ENCODE peak calls at places on chromosome 13, in seven cellular contexts. D is frontal cortex; O is amniotic epithelial cell; V is fibroblast of the conjunctiva; K is A549; W is pancreas; I is stimulated activated CD4-positive, alpha-beta T cell treated with anti-CD3 and anti-CD28 coated beads, Interleukin-15, amount 100 ng/mL, for 1 hour. L is an unnamed sample.

GRCh38 chr13:70613295-70613694 is 505.0 kb upstream of the KLHL1 start:
- DNase-seq in O (no peak), V (peak; percentile 4), I (no peak), K (no peak), D (no peak), W (no peak), L (no peak)

GRCh38 chr13:71477735-71478134 is 389.3 kb downstream of the DACH1 start:
- DNase-seq in V (no peak), W (no peak), I (no peak), K (no peak), O (no peak), D (no peak), L (no peak)

GRCh38 chr13:26074706-26075105 is 22.9 kb upstream of the SHISA2 start:
- DNase-seq in I (no peak), W (no peak), D (no peak), K (peak; percentile 12), O (peak; percentile 44), V (no peak), L (no peak)

GRCh38 chr13:47896546-47896945 is 104.5 kb downstream of the SUCLA2 start:
- DNase-seq in O (no peak), I (no peak), K (no peak), D (no peak), V (no peak), W (no peak), L (no peak)

GRCh38 chr13:95382411-95382810 is 81.2 kb upstream of the ABCC4 start:
- DNase-seq in D (no peak), K (no peak), I (no peak), W (no peak), V (no peak), O (no peak), L (no peak)

GRCh38 chr13:112444001-112444311 is 67.8 kb downstream of the SPACA7 start:
- DNase-seq in W (peak; percentile 80), D (peak; percentile 76), I (no peak), O (peak; percentile 20), K (peak; percentile 50), V (peak; percentile 33), L (no peak)

GRCh38 chr13:28540612-28541011 is 45.7 kb upstream of the FLT1 start:
- DNase-seq in W (no peak), V (no peak), I (no peak), O (no peak), D (no peak), K (no peak), L (no peak)

GRCh38 chr13:40230833-40231266 is 435.6 kb downstream of the FOXO1 start:
- DNase-seq in K (no peak), D (no peak), I (no peak), V (no peak), O (peak; percentile 88), W (no peak), L (no peak)

GRCh38 chr13:112990783-112991182 is 21.8 kb downstream of the MCF2L start:
- DNase-seq in O (no peak), V (no peak), W (peak; percentile 69), K (no peak), D (no peak), I (no peak), L (no peak)

GRCh38 chr13:46846736-46847135 is 49.8 kb upstream of the ESD start:
- DNase-seq in K (no peak), V (no peak), O (no peak), W (no peak), I (no peak), D (no peak), L (no peak)

GRCh38 chr13:43905435-43906031 is 25.8 kb downstream of the LACC1 start:
- DNase-seq in V (peak; percentile 55), O (peak; percentile 60), D (peak; percentile 51), I (no peak), K (peak; percentile 59), W (peak; percentile 46), L (no peak)

GRCh38 chr13:50309872-50310594 is 294.8 kb downstream of the KCNRG start:
- DNase-seq in O (no peak), I (no peak), W (no peak), D (no peak), K (no peak), V (no peak), L (no peak)

GRCh38 chr13:60329221-60329983 is 67.6 kb upstream of the TDRD3 start:
- DNase-seq in V (no peak), O (peak; percentile 54), W (peak; percentile 43), K (peak; percentile 21), I (no peak), D (no peak), L (no peak)

GRCh38 chr13:66106246-66106645 is 1123.9 kb downstream of the PCDH9 start:
- DNase-seq in V (no peak), I (no peak), W (no peak), D (no peak), O (no peak), K (no peak), L (no peak)